ENCODE peak calls at places on chromosome 19, in six cellular contexts. F is body of pancreas; I is HCT116; B is activated naive CD4-positive, alpha-beta T cell treated with Interleukin-2 at 50 U/mL for 16 hours; T is DMS 273 treated with DMSO at 0.1 percent for 48 hours; V is OCI-LY7. A is an unnamed sample.

GRCh38 chr19:49497047-49497789 is 984 bp downstream of the RPS11 start:
- DNase-seq in I (no peak), T (no peak), B (peak), V (peak), F (no peak), A (no peak)

GRCh38 chr19:46428278-46429141 is at the start of gene PNMA8C:
- DNase-seq in V (peak), B (peak), T (no peak), F (peak), I (no peak), A (no peak)

GRCh38 chr19:12155324-12155723 is 1.2 kb downstream of the ZNF625 start:
- DNase-seq in V (no peak), F (no peak), T (no peak), B (no peak), I (no peak), A (no peak)

GRCh38 chr19:43936219-43936618 is 1.1 kb upstream of the ZNF45 start:
- DNase-seq in T (no peak), V (no peak), F (no peak), B (no peak), I (no peak), A (no peak)

GRCh38 chr19:1082165-1082927 is 12.8 kb downstream of the POLR2E start:
- DNase-seq in I (peak), V (peak), F (peak), B (peak), T (no peak), A (no peak)

GRCh38 chr19:2315818-2316353 is 7.9 kb upstream of the LINGO3 start:
- DNase-seq in F (peak), B (no peak), V (peak), I (no peak), T (no peak), A (no peak)

GRCh38 chr19:41330946-41331678 is 21.1 kb downstream of the CCDC97 start:
- DNase-seq in I (no peak), F (no peak), T (no peak), V (no peak), B (no peak), A (no peak)

GRCh38 chr19:48695743-48696352 is at the start of gene FUT2:
- DNase-seq in F (peak), I (no peak), V (no peak), T (no peak), B (no peak), A (no peak)

GRCh38 chr19:5006821-5007220 is 37.9 kb downstream of the KDM4B start:
- DNase-seq in T (no peak), B (no peak), I (no peak), F (no peak), V (no peak), A (no peak)

GRCh38 chr19:55257461-55258411 is 1.1 kb downstream of the PPP6R1 start:
- DNase-seq in F (peak), T (no peak), B (peak), V (peak), I (no peak), A (no peak)

GRCh38 chr19:55490478-55491436 is 2.5 kb downstream of the SSC5D start:
- DNase-seq in V (no peak), T (no peak), F (no peak), I (no peak), B (no peak), A (no peak)

GRCh38 chr19:45182758-45183157 is 4.2 kb downstream of the BLOC1S3 start:
- DNase-seq in I (no peak), T (no peak), V (no peak), F (no peak), B (no peak), A (no peak)

GRCh38 chr19:21466627-21467026 is 38.8 kb upstream of the ZNF429 start:
- DNase-seq in V (no peak), I (no peak), B (no peak), F (no peak), T (no peak), A (no peak)

A was measured in HS-27A.